ENCODE peak calls at places on chromosomes 7 and 10, in eight cellular contexts. T is pancreas; L is activated CD4-positive, alpha-beta T cell treated with anti-CD3 and anti-CD28 coated beads, Interleukin-2, amount 50 U/mL, for 4 hours; Q is gastrocnemius medialis; X is OCI-M1; A is KBM-7; W is stimulated activated CD8-positive, alpha-beta memory T cell treated with anti-CD3 and anti-CD28 coated beads, Interleukin-4, amount 100 ng/mL, for 1 hour; O is effector CD4-positive, alpha-beta T cell. V is an unnamed sample.

GRCh38 chr10:95561200-95562177 is at the start of gene SORBS1:
- DNase-seq in W (peak), Q (peak), A (peak), T (peak), X (peak), L (peak), O (peak), V (peak)

GRCh38 chr7:50197547-50197946 is 104.5 kb upstream of the ZPBP start:
- DNase-seq in A (no peak), X (no peak), W (peak), L (peak), T (no peak), O (peak), Q (no peak), V (no peak)

GRCh38 chr7:46600340-46600739 is 679.3 kb upstream of the IGFBP3 start:
- DNase-seq in W (no peak), T (no peak), O (no peak), L (no peak), Q (peak), A (no peak), X (no peak), V (no peak)

GRCh38 chr10:21692909-21693308 is 158.9 kb downstream of the MLLT10 start:
- DNase-seq in W (no peak), O (no peak), A (no peak), T (no peak), Q (no peak), L (no peak), X (no peak), V (no peak)

GRCh38 chr7:122746948-122747347 is 44.2 kb upstream of the RNF148 start:
- DNase-seq in A (no peak), X (no peak), T (no peak), L (no peak), O (no peak), W (no peak), Q (no peak), V (peak)

GRCh38 chr7:41584746-41585145 is 118.1 kb downstream of the INHBA start:
- DNase-seq in O (no peak), L (no peak), Q (no peak), X (peak), W (no peak), T (no peak), A (no peak), V (no peak)

GRCh38 chr7:108245523-108246226 is 115.5 kb upstream of the LAMB4 start:
- DNase-seq in Q (no peak), X (peak), W (no peak), A (no peak), O (no peak), T (no peak), L (no peak), V (no peak)

GRCh38 chr10:122099562-122099961 is 110.6 kb downstream of the TACC2 start:
- DNase-seq in A (no peak), L (no peak), X (no peak), Q (no peak), W (no peak), O (no peak), T (no peak), V (no peak)

GRCh38 chr10:6721480-6721879 is 141.4 kb upstream of the PRKCQ start:
- DNase-seq in L (no peak), O (no peak), W (no peak), Q (no peak), T (no peak), X (no peak), A (no peak), V (no peak)

GRCh38 chr10:131032329-131033165 is 279.0 kb downstream of the TCERG1L start:
- DNase-seq in A (no peak), W (no peak), L (no peak), X (no peak), O (no peak), Q (no peak), T (no peak), V (no peak)

GRCh38 chr7:99860281-99861127 is 16.3 kb downstream of the OR2AE1 start:
- DNase-seq in A (no peak), T (no peak), W (no peak), L (no peak), Q (no peak), X (no peak), O (no peak), V (no peak)

GRCh38 chr7:108211382-108212201 is 81.4 kb upstream of the LAMB4 start:
- DNase-seq in O (no peak), A (peak), X (peak), Q (no peak), L (no peak), T (peak), W (no peak), V (peak)

GRCh38 chr7:144391823-144392255 is 11.7 kb downstream of the NOBOX start:
- DNase-seq in X (peak), O (peak), A (peak), T (no peak), W (no peak), Q (no peak), L (no peak), V (peak)

GRCh38 chr10:80452069-80452468 is 2.0 kb upstream of the TSPAN14 start:
- DNase-seq in X (no peak), T (no peak), Q (no peak), A (no peak), O (no peak), L (no peak), W (no peak), V (no peak)

GRCh38 chr7:32154797-32155196 is 84.6 kb upstream of the PDE1C start:
- DNase-seq in O (no peak), A (no peak), X (no peak), Q (no peak), T (no peak), L (no peak), W (no peak), V (no peak)

GRCh38 chr10:92894081-92894480 is 45.8 kb downstream of the EXOC6 start:
- DNase-seq in W (no peak), Q (no peak), O (no peak), X (no peak), L (no peak), T (no peak), A (no peak), V (no peak)

GRCh38 chr7:29552392-29552791 is 11.2 kb upstream of the PRR15 start:
- DNase-seq in W (no peak), O (no peak), X (no peak), T (no peak), Q (no peak), A (no peak), L (no peak), V (no peak)

GRCh38 chr10:92696606-92697383 is 7.0 kb downstream of the HHEX start:
- DNase-seq in O (no peak), W (no peak), T (no peak), L (no peak), Q (no peak), A (no peak), X (peak), V (no peak)

GRCh38 chr7:102875700-102876192 is 37.1 kb upstream of the LRRC17 start:
- DNase-seq in X (peak), A (no peak), Q (no peak), W (no peak), O (no peak), L (no peak), T (no peak), V (no peak)

GRCh38 chr7:33072471-33072870 is 9.9 kb upstream of the NT5C3A start:
- DNase-seq in L (no peak), X (no peak), W (no peak), O (no peak), Q (no peak), A (no peak), T (no peak), V (no peak)

GRCh38 chr7:155731375-155731774 is 80.9 kb downstream of the SHH start:
- DNase-seq in T (no peak), A (no peak), X (no peak), O (no peak), W (no peak), Q (no peak), L (no peak), V (no peak)

GRCh38 chr7:131957338-131958025 is 401.1 kb upstream of the PODXL start:
- DNase-seq in A (no peak), Q (no peak), O (no peak), L (no peak), X (no peak), W (no peak), T (no peak), V (no peak)

GRCh38 chr10:20988357-20988983 is 91.4 kb upstream of the NEBL start:
- DNase-seq in Q (no peak), T (no peak), O (no peak), X (no peak), L (no peak), A (no peak), W (no peak), V (no peak)

GRCh38 chr7:132895231-132895630 is 186.7 kb downstream of the CHCHD3 start:
- DNase-seq in A (peak), Q (no peak), T (no peak), O (no peak), W (no peak), X (peak), L (no peak), V (no peak)

GRCh38 chr7:135713836-135714470 is 14.0 kb downstream of the SLC13A4 start:
- DNase-seq in A (no peak), Q (no peak), T (no peak), W (no peak), L (no peak), X (no peak), O (no peak), V (no peak)

GRCh38 chr10:77643795-77644468 is 6.3 kb upstream of the KCNMA1 start:
- DNase-seq in W (no peak), A (peak), T (no peak), X (peak), L (no peak), Q (no peak), O (no peak), V (no peak)

GRCh38 chr7:50594734-50595537 is 29.7 kb upstream of the DDC start:
- DNase-seq in X (no peak), T (no peak), A (no peak), Q (no peak), O (no peak), L (no peak), W (no peak), V (no peak)

GRCh38 chr10:29736325-29737208 is 101.8 kb upstream of the SVIL start:
- DNase-seq in O (peak), X (no peak), W (no peak), L (peak), Q (peak), A (peak), T (peak), V (peak)

GRCh38 chr7:92987095-92987494 is 130.7 kb downstream of the SAMD9 start:
- DNase-seq in Q (no peak), A (no peak), W (no peak), O (no peak), L (no peak), T (no peak), X (no peak), V (no peak)

GRCh38 chr7:129279757-129280156 is 54.9 kb downstream of the AHCYL2 start:
- DNase-seq in Q (no peak), T (no peak), A (no peak), L (no peak), O (no peak), W (no peak), X (no peak), V (no peak)

V was measured in NCI-H1092 treated with DMSO at 0.1 percent for 48 hours.